ENCODE peak calls at places on chromosomes 11 and 22, in nine cellular contexts. L is Peyer's patch; I is cardiac muscle cell; T is lower lobe of right lung; P is left ventricle myocardium inferior; J is hepatocyte; X is naive thymus-derived CD4-positive, alpha-beta T cell; N is psoas muscle; K is heart right ventricle. O is an unnamed sample.

GRCh38 chr11:130037881-130038601 is 31.7 kb upstream of the APLP2 start:
- DNase-seq in J (no peak), T (no peak), K (no peak), L (no peak), I (peak; percentile 63), P (no peak), N (no peak), X (no peak), O (no peak)

GRCh38 chr11:96102664-96103068 is 178.8 kb upstream of the MTMR2 start:
- DNase-seq in J (no peak), X (no peak), K (no peak), L (no peak), N (no peak), I (peak; percentile 66), P (no peak), T (no peak), O (no peak)

GRCh38 chr11:83349371-83349770 is 63.2 kb upstream of the CCDC90B start:
- DNase-seq in I (no peak), N (no peak), T (no peak), K (no peak), L (no peak), J (no peak), P (no peak), X (no peak), O (no peak)

GRCh38 chr22:41117127-41117965 is 25.0 kb downstream of the EP300 start:
- DNase-seq in N (no peak), L (no peak), K (no peak), X (no peak), T (no peak), J (no peak), I (no peak), P (no peak), O (no peak)

GRCh38 chr22:43616645-43617044 is 195.5 kb downstream of the EFCAB6 start:
- DNase-seq in T (no peak), J (peak; percentile 56), L (no peak), P (no peak), K (no peak), X (no peak), N (no peak), I (no peak), O (no peak)

GRCh38 chr22:24962835-24963234 is 10.3 kb downstream of the KIAA1671 start:
- DNase-seq in I (no peak), X (no peak), K (no peak), J (no peak), L (no peak), T (no peak), P (no peak), N (no peak), O (no peak)

GRCh38 chr11:65277878-65278277 is 16.1 kb downstream of the POLA2 start:
- DNase-seq in X (no peak), T (no peak), I (no peak), K (no peak), N (no peak), L (no peak), J (no peak), P (no peak), O (no peak)

GRCh38 chr11:64125676-64126075 is 40.2 kb downstream of the MACROD1 start:
- DNase-seq in I (no peak), N (no peak), T (no peak), X (no peak), J (no peak), P (no peak), L (no peak), K (no peak), O (no peak)

GRCh38 chr11:110777765-110778164 is 65.5 kb upstream of the ARHGAP20 start:
- DNase-seq in N (no peak), K (no peak), J (no peak), T (no peak), P (no peak), L (no peak), I (peak; percentile 46), X (no peak), O (no peak)

GRCh38 chr11:102306048-102306575 is 11.2 kb upstream of the BIRC3 start:
- DNase-seq in K (no peak), N (no peak), X (no peak), I (no peak), P (no peak), L (peak; percentile 52), J (peak; percentile 76), T (peak; percentile 81), O (peak; percentile 81)

GRCh38 chr22:28986366-28986765 is 75.3 kb downstream of the C22orf31 start:
- DNase-seq in J (peak; percentile 34), X (no peak), L (no peak), I (peak; percentile 78), T (no peak), K (no peak), P (no peak), N (no peak), O (no peak)

GRCh38 chr11:14418801-14419417 is 59.9 kb upstream of the RRAS2 start:
- DNase-seq in P (no peak), J (peak; percentile 48), T (no peak), X (no peak), N (no peak), K (no peak), I (no peak), L (no peak), O (no peak)

GRCh38 chr22:18058770-18059169 is 19.0 kb upstream of the PEX26 start:
- DNase-seq in T (no peak), I (no peak), P (no peak), L (no peak), X (no peak), K (no peak), J (no peak), N (no peak), O (no peak)

GRCh38 chr22:18056161-18056666 is 21.6 kb upstream of the PEX26 start:
- DNase-seq in L (peak; percentile 48), I (no peak), T (no peak), J (peak; percentile 74), P (no peak), K (no peak), N (peak; percentile 28), X (no peak), O (no peak)

GRCh38 chr22:18056802-18057474 is 20.9 kb upstream of the PEX26 start:
- DNase-seq in K (no peak), T (no peak), I (no peak), L (peak; percentile 83), X (no peak), P (no peak), J (no peak), N (no peak), O (no peak)

GRCh38 chr22:18059473-18059872 is 18.3 kb upstream of the PEX26 start:
- DNase-seq in T (no peak), P (no peak), X (no peak), N (no peak), L (no peak), K (no peak), I (no peak), J (no peak), O (no peak)

GRCh38 chr22:18057568-18058209 is 20.1 kb upstream of the PEX26 start:
- DNase-seq in K (no peak), P (no peak), N (peak; percentile 71), L (peak; percentile 90), X (no peak), J (peak; percentile 89), T (no peak), I (peak; percentile 98), O (no peak)
- H3K27ac ChIP-seq in K (no peak overlapping the region), P (no peak overlapping the region), N (peak overlapping the region; percentile 84), L (peak overlapping the region; percentile 80), X (no peak overlapping the region), J (peak overlapping the region; percentile 96), T (no peak overlapping the region), I (no peak overlapping the region), O (no peak overlapping the region)

GRCh38 chr11:5815534-5815933 is 6.8 kb downstream of the OR52N2 start:
- DNase-seq in K (no peak), J (no peak), P (no peak), N (no peak), X (no peak), L (no peak), T (no peak), I (no peak), O (no peak)

DNA sequence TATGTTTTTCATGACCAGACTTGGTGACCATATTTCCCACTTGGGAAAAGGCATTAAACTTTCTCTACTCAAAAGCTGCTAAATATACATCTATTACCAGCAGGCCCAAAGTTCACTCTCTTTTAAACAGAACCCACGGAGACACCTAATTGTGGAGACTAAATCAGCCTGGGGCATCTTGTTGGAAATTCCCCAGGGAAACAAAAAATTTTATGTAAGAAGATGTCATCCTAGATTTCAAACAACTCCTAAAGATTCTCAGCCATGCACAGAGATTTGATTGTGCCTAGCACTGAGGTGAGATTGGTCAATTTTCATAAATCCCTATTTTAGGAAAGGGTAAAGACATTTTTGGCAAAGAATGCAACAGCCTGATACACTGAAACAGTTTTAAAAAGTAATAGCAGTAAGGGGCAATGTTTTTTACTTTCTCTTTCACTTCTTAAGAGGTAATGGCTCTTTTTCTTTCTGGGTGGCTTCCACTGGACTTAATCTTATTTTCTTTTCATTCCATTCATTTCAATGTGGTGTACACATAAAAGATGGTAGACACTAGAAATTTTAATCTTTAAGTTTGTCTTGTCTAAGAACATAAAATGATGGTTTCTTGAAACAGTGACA is 9.6 kb downstream of the OR52N2 start:
- DNase-seq in L (no peak), N (no peak), K (no peak), P (no peak), J (no peak), I (no peak), X (peak; percentile 10), T (no peak), O (no peak)
- H3K4me3 ChIP-seq in L (no peak overlapping the region), N (no peak overlapping the region), K (no peak overlapping the region), P (no peak overlapping the region), J (no peak overlapping the region), I (no peak overlapping the region), X (peak overlapping the region; percentile 29), T (no peak overlapping the region), O (no peak overlapping the region)

GRCh38 chr22:46732513-46732912 is 5.5 kb downstream of the CERK start:
- DNase-seq in L (no peak), K (no peak), J (no peak), N (no peak), X (no peak), I (no peak), T (no peak), P (no peak), O (no peak)
- H3K4me1 ChIP-seq in L (peaks cover 24% of the 10 kb centered on the region), K (peaks cover 100% of the 10 kb centered on the region), J (peaks cover 57% of the 10 kb centered on the region), N (peaks cover 70% of the 10 kb centered on the region), X (peaks cover 46% of the 10 kb centered on the region), I (peaks cover 32% of the 10 kb centered on the region), T (peaks cover 71% of the 10 kb centered on the region), P (peaks cover 100% of the 10 kb centered on the region), O (peaks cover 67% of the 10 kb centered on the region)

GRCh38 chr11:73237471-73238290 is 19.6 kb downstream of the P2RY2 start:
- DNase-seq in P (no peak), T (no peak), I (peak; percentile 53), J (no peak), K (no peak), L (no peak), X (no peak), N (peak; percentile 84), O (peak; percentile 25)

GRCh38 chr11:73239111-73239521 is 21.0 kb downstream of the P2RY2 start:
- DNase-seq in X (no peak), P (no peak), J (no peak), L (no peak), K (no peak), T (no peak), N (no peak), I (no peak), O (peak; percentile 24)

GRCh38 chr11:73241300-73241699 is 23.2 kb downstream of the P2RY2 start:
- DNase-seq in P (no peak), J (no peak), N (no peak), X (no peak), K (no peak), L (no peak), T (no peak), I (no peak), O (no peak)

GRCh38 chr11:73240190-73240781 is 22.2 kb downstream of the P2RY2 start:
- DNase-seq in P (peak; percentile 83), K (peak; percentile 87), L (no peak), I (peak; percentile 81), X (no peak), N (peak; percentile 78), J (no peak), T (no peak), O (peak; percentile 37)

GRCh38 chr11:73239571-73240189 is 21.6 kb downstream of the P2RY2 start:
- DNase-seq in N (no peak), T (no peak), X (no peak), K (no peak), L (no peak), I (no peak), J (no peak), P (no peak), O (peak; percentile 19)
- H3K27ac ChIP-seq in N (peak overlapping the region; percentile 90), T (no peak overlapping the region), X (no peak overlapping the region), K (peak overlapping the region; percentile 80), L (no peak overlapping the region), I (no peak overlapping the region), J (no peak overlapping the region), P (peak overlapping the region; percentile 86), O (no peak overlapping the region)

O was measured in left lung.